ENCODE peak calls at places on chromosomes 5 and 9, in eight cellular contexts. M, I, F, B, H, X, N and D are unnamed samples.
A peak's percentile ranks its signal among the peaks of the same experiment; 100 is the strongest.

GRCh38 chr5:82174128-82174918 is 103.8 kb downstream of the RPS23 start:
- DNase-seq in M (peak; percentile 84), I (peak; percentile 61), F (peak; percentile 46), B (peak; percentile 85), H (no peak), X (peak; percentile 19), N (peak; percentile 76), D (no peak)

GRCh38 chr5:58496488-58496887 is 5.3 kb downstream of the GAPT start:
- DNase-seq in M (peak; percentile 5), I (no peak), F (no peak), B (no peak), H (no peak), X (no peak), N (no peak), D (no peak)

GRCh38 chr9:27353405-27354229 is 56.7 kb upstream of the EQTN start:
- DNase-seq in M (no peak), I (no peak), F (peak; percentile 98), B (no peak), H (no peak), X (peak; percentile 51), N (no peak), D (peak; percentile 77)

GRCh38 chr5:179221196-179221876 is 123.9 kb downstream of the ADAMTS2 start:
- DNase-seq in M (no peak), I (no peak), F (no peak), B (no peak), H (no peak), X (no peak), N (peak; percentile 3), D (no peak)

GRCh38 chr5:120405923-120406322 is 58.2 kb upstream of the PRR16 start:
- DNase-seq in M (peak; percentile 1), I (peak; percentile 19), F (no peak), B (peak; percentile 88), H (no peak), X (no peak), N (no peak), D (no peak)

GRCh38 chr5:155728146-155728856 is 598.7 kb upstream of the SGCD start:
- DNase-seq in M (no peak), I (peak; percentile 87), F (peak; percentile 33), B (peak; percentile 16), H (no peak), X (no peak), N (peak; percentile 85), D (peak; percentile 39)

GRCh38 chr9:113156880-113157279 is 6.1 kb downstream of the SLC31A2 start:
- DNase-seq in M (no peak), I (no peak), F (no peak), B (no peak), H (no peak), X (no peak), N (no peak), D (no peak)

GRCh38 chr9:34332370-34332964 is 3.1 kb downstream of the NUDT2 start:
- DNase-seq in M (peak; percentile 69), I (peak; percentile 75), F (peak; percentile 89), B (peak; percentile 55), H (no peak), X (peak; percentile 84), N (no peak), D (no peak)

GRCh38 chr9:31612336-31613030 is 772.0 kb upstream of the ACO1 start:
- DNase-seq in M (no peak), I (peak; percentile 24), F (no peak), B (no peak), H (no peak), X (no peak), N (no peak), D (no peak)

GRCh38 chr5:73176250-73176649 is 3.3 kb downstream of the TMEM174 start:
- DNase-seq in M (no peak), I (no peak), F (no peak), B (no peak), H (no peak), X (no peak), N (no peak), D (no peak)

GRCh38 chr9:90140131-90140818 is 502.3 kb downstream of the DIRAS2 start:
- DNase-seq in M (no peak), I (no peak), F (no peak), B (no peak), H (no peak), X (no peak), N (no peak), D (no peak)

GRCh38 chr5:62732677-62733121 is 154.1 kb downstream of the LRRC70 start:
- DNase-seq in M (peak; percentile 83), I (no peak), F (peak; percentile 38), B (peak; percentile 1), H (peak; percentile 23), X (no peak), N (no peak), D (no peak)

GRCh38 chr5:178332096-178332780 is 99.6 kb upstream of the PHYKPL start:
- DNase-seq in M (no peak), I (no peak), F (peak; percentile 21), B (no peak), H (no peak), X (peak; percentile 15), N (no peak), D (no peak)

GRCh38 chr9:16680965-16681658 is 189.4 kb downstream of the BNC2 start:
- DNase-seq in M (no peak), I (peak; percentile 78), F (no peak), B (peak; percentile 59), H (no peak), X (no peak), N (no peak), D (no peak)

GRCh38 chr9:94586814-94587213 is 6.8 kb downstream of the FBP2 start:
- DNase-seq in M (no peak), I (peak; percentile 37), F (no peak), B (peak; percentile 36), H (no peak), X (no peak), N (no peak), D (no peak)

GRCh38 chr9:129569506-129570449 is 51.1 kb downstream of the C9orf50 start:
- DNase-seq in M (peak; percentile 8), I (no peak), F (no peak), B (peak; percentile 36), H (no peak), X (peak; percentile 54), N (no peak), D (no peak)

GRCh38 chr5:112975721-112976431 is 722 bp upstream of the DCP2 start:
- DNase-seq in M (no peak), I (no peak), F (no peak), B (no peak), H (no peak), X (no peak), N (no peak), D (no peak)

GRCh38 chr9:128059365-128059983 is 7.6 kb downstream of the NAIF1 start:
- DNase-seq in M (no peak), I (no peak), F (no peak), B (no peak), H (no peak), X (no peak), N (no peak), D (no peak)